ENCODE peak calls at places on chromosomes 13 and 19, in five cellular contexts. G, F, E, T and M are unnamed samples.

GRCh38 chr13:74052402-74052928 is 81.7 kb downstream of the KLF12 start:
- DNase-seq in T (no peak), E (no peak), F (no peak), G (no peak), M (no peak)

GRCh38 chr19:17376935-17377600 is at the start of gene PLVAP:
- DNase-seq in G (no peak), F (no peak), E (no peak), T (no peak), M (no peak)

GRCh38 chr13:62629618-62630017 is 1214.0 kb upstream of the PCDH20 start:
- DNase-seq in T (no peak), F (no peak), E (no peak), G (no peak), M (no peak)

GRCh38 chr19:47228168-47228936 is 2.6 kb downstream of the BBC3 start:
- DNase-seq in E (no peak), F (no peak), G (no peak), T (no peak), M (no peak)

GRCh38 chr19:7729211-7729610 is 2.7 kb downstream of the CLEC4G start:
- DNase-seq in G (no peak), E (no peak), F (no peak), T (no peak), M (no peak)

GRCh38 chr19:35796645-35797542 is 15.8 kb downstream of the PRODH2 start:
- DNase-seq in T (no peak), G (no peak), E (no peak), F (no peak), M (no peak)

GRCh38 chr19:34766386-34766785 is 6.6 kb downstream of the ZNF599 start:
- DNase-seq in E (no peak), G (no peak), T (no peak), F (no peak), M (no peak)

GRCh38 chr19:49014123-49014869 is 2.6 kb downstream of the LHB start:
- DNase-seq in G (no peak), T (no peak), E (no peak), F (no peak), M (no peak)

GRCh38 chr13:64912141-64912540 is 2318.0 kb downstream of the PCDH9 start:
- DNase-seq in E (peak), T (no peak), G (no peak), F (peak), M (no peak)

GRCh38 chr19:55647732-55648656 is at the start of gene CCDC106:
- DNase-seq in F (peak), G (peak), T (peak), E (no peak), M (peak)

GRCh38 chr19:681029-681626 is 4.9 kb downstream of the FSTL3 start:
- DNase-seq in T (no peak), F (peak), E (no peak), G (no peak), M (no peak)

GRCh38 chr13:36904219-36904618 is 15.8 kb downstream of the SMAD9 start:
- DNase-seq in G (no peak), F (no peak), T (no peak), E (no peak), M (no peak)

GRCh38 chr13:40963927-40964326 is 55.2 kb downstream of the ELF1 start:
- DNase-seq in E (no peak), F (no peak), G (no peak), T (no peak), M (no peak)

GRCh38 chr19:11659612-11660011 is 62.3 kb downstream of the ZNF627 start:
- DNase-seq in G (no peak), F (no peak), T (peak), E (no peak), M (no peak)

GRCh38 chr13:78881746-78882145 is 222.8 kb upstream of the OBI1 start:
- DNase-seq in E (no peak), G (no peak), T (no peak), F (peak), M (no peak)

GRCh38 chr13:32225494-32225931 is 89.7 kb downstream of the ZAR1L start:
- DNase-seq in E (no peak), T (no peak), F (no peak), G (no peak), M (no peak)

GRCh38 chr13:81078048-81078447 is 737.1 kb upstream of the SPRY2 start:
- DNase-seq in E (no peak), G (no peak), F (no peak), T (no peak), M (no peak)

GRCh38 chr13:52378312-52378711 is 27.7 kb downstream of the THSD1 start:
- DNase-seq in T (no peak), E (no peak), G (no peak), F (no peak), M (no peak)

GRCh38 chr19:42185281-42185680 is 32.2 kb downstream of the DEDD2 start:
- DNase-seq in F (no peak), T (peak), G (no peak), E (no peak), M (peak)

GRCh38 chr19:58511353-58512208 is at the start of gene SLC27A5:
- DNase-seq in G (no peak), T (no peak), E (no peak), F (no peak), M (no peak)

GRCh38 chr13:52599037-52599852 is 43.0 kb upstream of the HNRNPA1L2 start:
- DNase-seq in E (peak), T (peak), G (no peak), F (no peak), M (no peak)

GRCh38 chr13:114073881-114074551 is 58.4 kb downstream of the RASA3 start:
- DNase-seq in F (no peak), T (no peak), E (no peak), G (no peak), M (no peak)

GRCh38 chr13:45336025-45336800 is 4.8 kb downstream of the TPT1 start:
- DNase-seq in F (no peak), E (no peak), G (no peak), T (no peak), M (no peak)

GRCh38 chr13:36998624-36999041 is 507 bp downstream of the ALG5 start:
- DNase-seq in T (no peak), F (no peak), G (peak), E (no peak), M (peak)

GRCh38 chr19:31347828-31348314 is 1.4 kb downstream of the TSHZ3 start:
- DNase-seq in E (no peak), G (no peak), T (no peak), F (no peak), M (no peak)

GRCh38 chr13:100315522-100315921 is 226.6 kb downstream of the PCCA start:
- DNase-seq in G (no peak), E (no peak), F (no peak), T (no peak), M (no peak)

GRCh38 chr19:29233591-29233990 is 20.6 kb upstream of the UQCRFS1 start:
- DNase-seq in E (no peak), F (no peak), T (no peak), G (no peak), M (no peak)